ENCODE peak calls at places on chromosome 19, in four cellular contexts. One of them, this sample, is unnamed.

GRCh38 chr19:40347476-40348124 is 597 bp downstream of the C19orf47 start:
- DNase-seq in K562: no peak
- DNase-seq in GM12878: no peak
- DNase-seq in WTC11: no peak
- DNase-seq in this sample: no peak

GRCh38 chr19:32868206-32868950 is 1.2 kb downstream of the SLC7A9 start:
- DNase-seq in K562: no peak
- DNase-seq in WTC11: no peak
- DNase-seq in GM12878: no peak
- DNase-seq in this sample: no peak

GRCh38 chr19:31132753-31133110 is 216.5 kb downstream of the TSHZ3 start:
- DNase-seq in GM12878: no peak
- DNase-seq in WTC11: no peak
- DNase-seq in K562: no peak
- DNase-seq in this sample: no peak

GRCh38 chr19:7540761-7541480 is 5.4 kb downstream of the PNPLA6 start:
- DNase-seq in WTC11: peak
- DNase-seq in K562: peak
- DNase-seq in GM12878: no peak
- DNase-seq in this sample: no peak

GRCh38 chr19:33502991-33503790 is 18.4 kb downstream of the PEPD start:
- DNase-seq in GM12878: no peak
- DNase-seq in WTC11: no peak
- DNase-seq in K562: no peak
- DNase-seq in this sample: no peak

GRCh38 chr19:50899549-50899948 is 11.6 kb downstream of the KLK4 start:
- DNase-seq in GM12878: no peak
- DNase-seq in WTC11: no peak
- DNase-seq in K562: no peak
- DNase-seq in this sample: no peak

GRCh38 chr19:44658069-44658727 is 13.1 kb upstream of the CEACAM19 start:
- DNase-seq in WTC11: no peak
- DNase-seq in GM12878: no peak
- DNase-seq in K562: peak
- DNase-seq in this sample: no peak

GRCh38 chr19:9971341-9971897 is 35.1 kb upstream of the OLFM2 start:
- DNase-seq in WTC11: no peak
- DNase-seq in GM12878: no peak
- DNase-seq in K562: no peak
- DNase-seq in this sample: no peak

GRCh38 chr19:33905937-33906577 is 109.4 kb downstream of the KCTD15 start:
- DNase-seq in K562: peak
- DNase-seq in WTC11: peak
- DNase-seq in GM12878: no peak
- DNase-seq in this sample: no peak

GRCh38 chr19:18093439-18094161 is 4.0 kb upstream of the MAST3 start:
- DNase-seq in K562: peak
- DNase-seq in GM12878: no peak
- DNase-seq in WTC11: no peak
- DNase-seq in this sample: peak

GRCh38 chr19:31668916-31669315 is 319.7 kb upstream of the TSHZ3 start:
- DNase-seq in WTC11: no peak
- DNase-seq in GM12878: no peak
- DNase-seq in K562: no peak
- DNase-seq in this sample: no peak

GRCh38 chr19:41426952-41427646 is at the start of gene B3GNT8:
- DNase-seq in K562: peak
- DNase-seq in WTC11: peak
- DNase-seq in GM12878: no peak
- DNase-seq in this sample: peak

GRCh38 chr19:48158210-48158790 is 11.8 kb downstream of the LIG1 start:
- DNase-seq in GM12878: no peak
- DNase-seq in K562: no peak
- DNase-seq in WTC11: no peak
- DNase-seq in this sample: no peak

GRCh38 chr19:8545743-8546142 is 31.5 kb downstream of the MYO1F start:
- DNase-seq in GM12878: no peak
- DNase-seq in WTC11: no peak
- DNase-seq in K562: no peak
- DNase-seq in this sample: no peak

GRCh38 chr19:40217027-40217810 is 965 bp downstream of the TTC9B start:
- DNase-seq in WTC11: peak
- DNase-seq in K562: peak
- DNase-seq in GM12878: no peak
- DNase-seq in this sample: no peak

GRCh38 chr19:49793561-49793840 is 19.6 kb downstream of the FUZ start:
- DNase-seq in GM12878: no peak
- DNase-seq in K562: no peak
- DNase-seq in WTC11: no peak
- DNase-seq in this sample: no peak
- TF ChIP-seq CREM in GM12878: no peak
- TF ChIP-seq CREM in K562: no peak
- TF ChIP-seq CREM in WTC11: no peak
- TF ChIP-seq CREM in this sample: no peak

DNA sequence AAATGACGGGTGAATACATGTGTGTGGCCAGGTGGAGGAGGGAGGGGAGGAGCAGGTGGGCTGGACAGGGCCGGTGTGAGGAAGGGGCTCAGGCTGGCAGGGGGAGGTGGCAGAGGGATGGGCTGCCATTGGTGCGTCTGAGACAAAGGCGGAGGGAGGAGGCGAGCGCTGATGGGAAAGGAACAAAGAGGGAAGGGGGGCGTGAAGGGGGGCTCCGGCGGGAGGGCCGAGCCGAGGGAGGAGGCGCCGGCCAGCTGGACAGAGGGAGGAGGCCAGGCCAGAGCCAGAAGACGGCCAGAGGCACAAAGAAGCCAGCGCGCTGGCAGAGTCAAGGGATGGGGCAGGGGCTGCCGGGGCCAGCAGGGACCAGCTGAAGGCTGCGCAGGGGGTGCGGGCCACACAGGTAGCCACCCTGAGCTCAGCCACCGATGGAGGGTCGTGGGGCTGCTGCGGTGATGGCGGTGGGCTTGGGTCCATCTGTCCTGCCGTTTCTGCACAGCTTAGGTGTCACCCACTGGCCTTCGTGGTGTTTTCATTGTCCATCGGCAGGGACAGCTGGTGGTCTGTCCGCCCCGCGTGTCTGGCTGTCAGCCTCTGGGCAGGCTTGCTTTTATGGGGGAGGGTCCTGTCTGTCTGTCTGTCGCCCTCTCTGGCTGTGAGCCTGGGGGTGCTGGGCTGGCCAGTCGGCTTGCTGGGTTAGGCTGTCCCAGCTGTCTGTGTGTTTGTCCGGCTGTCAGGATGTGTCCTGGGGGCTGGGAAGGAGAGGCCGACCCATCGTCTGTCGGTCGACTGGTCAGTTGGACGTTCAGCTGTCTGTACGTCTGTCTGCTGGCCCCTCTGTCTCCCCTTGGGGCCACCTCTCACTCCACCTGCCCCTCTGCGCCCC is 2.2 kb downstream of the APC2 start:
- DNase-seq in K562: no peak
- DNase-seq in WTC11: peak
- DNase-seq in GM12878: no peak
- DNase-seq in this sample: no peak
- TF ChIP-seq CREM in K562: no peak
- TF ChIP-seq CREM in WTC11: no peak
- TF ChIP-seq CREM in GM12878: no peak
- TF ChIP-seq CREM in this sample: no peak

GRCh38 chr19:13095934-13096890 is 6.4 kb downstream of the LYL1 start:
- DNase-seq in K562: peak
- DNase-seq in GM12878: no peak
- DNase-seq in WTC11: peak
- DNase-seq in this sample: peak
- TF ChIP-seq CREM in K562: peak
- TF ChIP-seq CREM in GM12878: no peak
- TF ChIP-seq CREM in WTC11: no peak
- TF ChIP-seq CREM in this sample: no peak

DNA sequence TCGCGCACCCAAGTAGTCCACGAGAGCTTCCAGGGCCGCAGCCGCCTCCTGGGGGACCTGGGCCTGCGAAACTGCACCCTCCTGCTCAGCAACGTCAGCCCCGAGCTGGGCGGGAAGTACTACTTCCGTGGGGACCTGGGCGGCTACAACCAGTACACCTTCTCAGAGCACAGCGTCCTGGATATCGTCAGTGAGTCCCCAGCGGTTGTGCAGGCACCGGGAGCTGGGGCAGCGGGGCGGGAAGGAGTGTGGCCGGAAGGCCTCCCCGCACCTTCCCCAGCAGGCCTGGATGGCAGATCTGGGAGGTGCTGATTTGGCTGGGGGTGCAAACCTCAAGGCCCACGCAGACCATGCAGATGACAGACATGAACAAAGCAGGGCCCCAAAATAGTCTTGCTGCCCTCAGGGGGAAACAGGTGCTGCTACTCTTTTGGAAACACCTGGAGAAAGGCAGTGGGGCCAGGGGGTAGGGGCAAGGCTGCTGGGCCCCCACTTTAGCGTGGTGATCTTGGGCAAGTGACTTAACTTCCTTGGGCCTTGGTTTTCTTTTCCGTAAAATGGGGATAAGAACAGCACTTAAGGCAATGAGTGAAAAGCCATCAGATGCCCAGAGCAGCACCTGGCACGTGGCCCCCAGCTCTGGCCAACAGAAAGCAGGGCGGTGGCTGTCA is 4.0 kb downstream of the MAG start:
- DNase-seq in K562: peak
- DNase-seq in WTC11: peak
- DNase-seq in GM12878: no peak
- DNase-seq in this sample: no peak
- TF ChIP-seq CREM in K562: no peak
- TF ChIP-seq CREM in WTC11: no peak
- TF ChIP-seq CREM in GM12878: peak
- TF ChIP-seq CREM in this sample: no peak

GRCh38 chr19:4815426-4816387 is 15.8 kb downstream of the TICAM1 start:
- DNase-seq in WTC11: peak
- DNase-seq in GM12878: peak
- DNase-seq in K562: peak
- DNase-seq in this sample: peak

GRCh38 chr19:4816388-4817165 is 14.9 kb downstream of the TICAM1 start:
- DNase-seq in WTC11: no peak
- DNase-seq in K562: no peak
- DNase-seq in GM12878: no peak
- DNase-seq in this sample: no peak

GRCh38 chr19:4814625-4815425 is 16.7 kb downstream of the TICAM1 start:
- DNase-seq in K562: no peak
- DNase-seq in GM12878: no peak
- DNase-seq in WTC11: no peak
- DNase-seq in this sample: no peak

GRCh38 chr19:4807188-4807587 is 15.7 kb downstream of the FEM1A start:
- DNase-seq in WTC11: no peak
- DNase-seq in GM12878: no peak
- DNase-seq in K562: no peak
- DNase-seq in this sample: no peak

GRCh38 chr19:4811328-4812131 is 20.0 kb downstream of the TICAM1 start:
- DNase-seq in WTC11: peak
- DNase-seq in K562: peak
- DNase-seq in GM12878: no peak
- DNase-seq in this sample: peak
- TF ChIP-seq CREM in WTC11: no peak
- TF ChIP-seq CREM in K562: peak
- TF ChIP-seq CREM in GM12878: no peak
- TF ChIP-seq CREM in this sample: no peak

DNA sequence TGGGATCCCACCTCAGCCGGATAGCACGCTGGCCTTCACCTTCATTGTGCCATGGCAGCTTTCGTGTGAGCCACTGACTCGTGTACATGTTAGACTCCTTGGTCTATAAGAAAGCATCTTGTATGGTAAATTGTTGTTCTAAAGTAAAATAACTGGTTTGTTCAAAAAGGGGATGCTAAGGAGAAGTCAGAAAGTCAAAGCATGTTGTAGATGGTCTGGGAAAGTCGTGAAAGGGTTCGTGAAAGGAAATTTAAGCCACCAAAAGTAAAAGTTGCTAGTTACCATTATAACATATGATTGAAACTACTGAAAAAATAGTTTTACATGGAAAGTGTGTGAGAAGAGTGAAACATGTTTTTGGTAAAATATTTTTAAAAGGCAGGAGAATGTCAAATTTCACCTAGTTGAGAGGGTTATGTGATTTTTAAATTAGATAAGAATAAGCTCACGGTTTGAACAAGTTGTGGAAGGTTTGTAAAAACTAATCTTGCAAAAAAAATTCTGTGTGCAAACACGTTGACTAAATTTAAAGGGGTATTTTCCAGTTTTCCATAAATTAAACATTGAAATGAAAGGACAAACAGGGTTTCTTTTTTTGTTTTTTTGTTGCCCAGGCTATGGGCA is 23.4 kb downstream of the DPRX start:
- DNase-seq in GM12878: no peak
- DNase-seq in K562: no peak
- DNase-seq in WTC11: no peak
- DNase-seq in this sample: no peak
- TF ChIP-seq CREM in GM12878: no peak
- TF ChIP-seq CREM in K562: no peak
- TF ChIP-seq CREM in WTC11: no peak
- TF ChIP-seq CREM in this sample: no peak

GRCh38 chr19:53782698-53783097 is 41.4 kb downstream of the NLRP12 start:
- DNase-seq in WTC11: peak
- DNase-seq in K562: no peak
- DNase-seq in GM12878: no peak
- DNase-seq in this sample: no peak
- TF ChIP-seq CREM in WTC11: no peak
- TF ChIP-seq CREM in K562: no peak
- TF ChIP-seq CREM in GM12878: no peak
- TF ChIP-seq CREM in this sample: no peak